ENCODE peak calls at places on chromosomes 12 and 14, in six cellular contexts. One of them, this sample, is unnamed.

GRCh38 chr14:80084196-80084595 is 127.1 kb downstream of the DIO2 start:
- DNase-seq in fibroblast of lung: no peak
- DNase-seq in sigmoid colon: no peak
- DNase-seq in CD8-positive, alpha-beta T cell: no peak
- DNase-seq in upper lobe of right lung: no peak
- DNase-seq in left ventricle myocardium inferior: no peak
- DNase-seq in this sample: no peak

GRCh38 chr12:11174022-11174421 is 3.0 kb downstream of the SMIM10L1 start:
- DNase-seq in fibroblast of lung: no peak
- DNase-seq in sigmoid colon: no peak
- DNase-seq in CD8-positive, alpha-beta T cell: no peak
- DNase-seq in upper lobe of right lung: no peak
- DNase-seq in left ventricle myocardium inferior: no peak
- DNase-seq in this sample: no peak

GRCh38 chr14:58705066-58705465 is 67.3 kb downstream of the DACT1 start:
- DNase-seq in fibroblast of lung: peak; percentile 30
- DNase-seq in sigmoid colon: no peak
- DNase-seq in CD8-positive, alpha-beta T cell: no peak
- DNase-seq in upper lobe of right lung: no peak
- DNase-seq in left ventricle myocardium inferior: peak; percentile 47
- DNase-seq in this sample: peak; percentile 27

GRCh38 chr14:99763527-99764221 is 29.5 kb upstream of the EML1 start:
- DNase-seq in fibroblast of lung: no peak
- DNase-seq in sigmoid colon: peak; percentile 55
- DNase-seq in CD8-positive, alpha-beta T cell: no peak
- DNase-seq in upper lobe of right lung: no peak
- DNase-seq in left ventricle myocardium inferior: no peak
- DNase-seq in this sample: no peak

GRCh38 chr12:50162225-50162624 is 4.9 kb downstream of the CERS5 start:
- DNase-seq in fibroblast of lung: peak; percentile 35
- DNase-seq in sigmoid colon: no peak
- DNase-seq in CD8-positive, alpha-beta T cell: no peak
- DNase-seq in upper lobe of right lung: no peak
- DNase-seq in left ventricle myocardium inferior: no peak
- DNase-seq in this sample: no peak

GRCh38 chr14:95545769-95546168 is 10.9 kb downstream of the GLRX5 start:
- DNase-seq in fibroblast of lung: peak; percentile 96
- DNase-seq in sigmoid colon: no peak
- DNase-seq in CD8-positive, alpha-beta T cell: no peak
- DNase-seq in upper lobe of right lung: no peak
- DNase-seq in left ventricle myocardium inferior: no peak
- DNase-seq in this sample: no peak

GRCh38 chr12:124321040-124321481 is 26.2 kb downstream of the RFLNA start:
- DNase-seq in fibroblast of lung: peak; percentile 39
- DNase-seq in sigmoid colon: no peak
- DNase-seq in CD8-positive, alpha-beta T cell: peak; percentile 54
- DNase-seq in upper lobe of right lung: peak; percentile 84
- DNase-seq in left ventricle myocardium inferior: peak; percentile 68
- DNase-seq in this sample: peak; percentile 85

GRCh38 chr12:113241191-113242017 is 20.1 kb downstream of the TPCN1 start:
- DNase-seq in fibroblast of lung: peak; percentile 95
- DNase-seq in sigmoid colon: no peak
- DNase-seq in CD8-positive, alpha-beta T cell: no peak
- DNase-seq in upper lobe of right lung: no peak
- DNase-seq in left ventricle myocardium inferior: no peak
- DNase-seq in this sample: peak; percentile 73

GRCh38 chr14:50529288-50530179 is 2.8 kb downstream of the MAP4K5 start:
- DNase-seq in fibroblast of lung: peak; percentile 56
- DNase-seq in sigmoid colon: no peak
- DNase-seq in CD8-positive, alpha-beta T cell: no peak
- DNase-seq in upper lobe of right lung: no peak
- DNase-seq in left ventricle myocardium inferior: no peak
- DNase-seq in this sample: no peak

GRCh38 chr12:81206425-81206824 is 128.5 kb downstream of the ACSS3 start:
- DNase-seq in fibroblast of lung: no peak
- DNase-seq in sigmoid colon: no peak
- DNase-seq in CD8-positive, alpha-beta T cell: no peak
- DNase-seq in upper lobe of right lung: no peak
- DNase-seq in left ventricle myocardium inferior: no peak
- DNase-seq in this sample: no peak

GRCh38 chr12:5083955-5084849 is 40.5 kb downstream of the KCNA5 start:
- DNase-seq in fibroblast of lung: peak; percentile 83
- DNase-seq in sigmoid colon: no peak
- DNase-seq in CD8-positive, alpha-beta T cell: no peak
- DNase-seq in upper lobe of right lung: no peak
- DNase-seq in left ventricle myocardium inferior: no peak
- DNase-seq in this sample: no peak

GRCh38 chr12:27245039-27245438 is 953 bp downstream of the STK38L start:
- DNase-seq in fibroblast of lung: no peak
- DNase-seq in sigmoid colon: no peak
- DNase-seq in CD8-positive, alpha-beta T cell: no peak
- DNase-seq in upper lobe of right lung: no peak
- DNase-seq in left ventricle myocardium inferior: no peak
- DNase-seq in this sample: no peak

GRCh38 chr14:100605230-100605629 is 18.0 kb upstream of the BEGAIN start:
- DNase-seq in fibroblast of lung: no peak
- DNase-seq in sigmoid colon: peak; percentile 48
- DNase-seq in CD8-positive, alpha-beta T cell: no peak
- DNase-seq in upper lobe of right lung: peak; percentile 48
- DNase-seq in left ventricle myocardium inferior: no peak
- DNase-seq in this sample: no peak

GRCh38 chr12:122366685-122367475 is 55.6 kb downstream of the CLIP1 start:
- DNase-seq in fibroblast of lung: peak; percentile 93
- DNase-seq in sigmoid colon: peak; percentile 91
- DNase-seq in CD8-positive, alpha-beta T cell: no peak
- DNase-seq in upper lobe of right lung: no peak
- DNase-seq in left ventricle myocardium inferior: no peak
- DNase-seq in this sample: peak; percentile 58

GRCh38 chr14:103372552-103373304 is 12.5 kb upstream of the MARK3 start:
- DNase-seq in fibroblast of lung: peak; percentile 93
- DNase-seq in sigmoid colon: peak; percentile 37
- DNase-seq in CD8-positive, alpha-beta T cell: no peak
- DNase-seq in upper lobe of right lung: no peak
- DNase-seq in left ventricle myocardium inferior: no peak
- DNase-seq in this sample: no peak

GRCh38 chr12:66141299-66141698 is 10.7 kb upstream of the LLPH start:
- DNase-seq in fibroblast of lung: no peak
- DNase-seq in sigmoid colon: no peak
- DNase-seq in CD8-positive, alpha-beta T cell: no peak
- DNase-seq in upper lobe of right lung: no peak
- DNase-seq in left ventricle myocardium inferior: no peak
- DNase-seq in this sample: no peak

GRCh38 chr12:6824085-6824800 is 2.6 kb downstream of the GPR162 start:
- DNase-seq in fibroblast of lung: no peak
- DNase-seq in sigmoid colon: no peak
- DNase-seq in CD8-positive, alpha-beta T cell: no peak
- DNase-seq in upper lobe of right lung: no peak
- DNase-seq in left ventricle myocardium inferior: no peak
- DNase-seq in this sample: no peak

GRCh38 chr12:89542912-89543592 is 17.2 kb upstream of the POC1B start:
- DNase-seq in fibroblast of lung: peak; percentile 70
- DNase-seq in sigmoid colon: peak; percentile 75
- DNase-seq in CD8-positive, alpha-beta T cell: peak; percentile 64
- DNase-seq in upper lobe of right lung: no peak
- DNase-seq in left ventricle myocardium inferior: peak; percentile 29
- DNase-seq in this sample: peak; percentile 31

GRCh38 chr12:88538250-88538649 is 42.0 kb downstream of the KITLG start:
- DNase-seq in fibroblast of lung: no peak
- DNase-seq in sigmoid colon: no peak
- DNase-seq in CD8-positive, alpha-beta T cell: no peak
- DNase-seq in upper lobe of right lung: no peak
- DNase-seq in left ventricle myocardium inferior: no peak
- DNase-seq in this sample: no peak

GRCh38 chr12:122140467-122141257 is 33.4 kb downstream of the IL31 start:
- DNase-seq in fibroblast of lung: no peak
- DNase-seq in sigmoid colon: no peak
- DNase-seq in CD8-positive, alpha-beta T cell: no peak
- DNase-seq in upper lobe of right lung: no peak
- DNase-seq in left ventricle myocardium inferior: no peak
- DNase-seq in this sample: no peak

GRCh38 chr12:94531196-94531720 is 71.6 kb upstream of the CEP83 start:
- DNase-seq in fibroblast of lung: no peak
- DNase-seq in sigmoid colon: no peak
- DNase-seq in CD8-positive, alpha-beta T cell: no peak
- DNase-seq in upper lobe of right lung: no peak
- DNase-seq in left ventricle myocardium inferior: no peak
- DNase-seq in this sample: no peak

GRCh38 chr14:96201157-96201556 is 3.5 kb upstream of the BDKRB2 start:
- DNase-seq in fibroblast of lung: no peak
- DNase-seq in sigmoid colon: no peak
- DNase-seq in CD8-positive, alpha-beta T cell: no peak
- DNase-seq in upper lobe of right lung: no peak
- DNase-seq in left ventricle myocardium inferior: no peak
- DNase-seq in this sample: no peak

GRCh38 chr12:120242275-120242799 is 23.2 kb downstream of the PXN start:
- DNase-seq in fibroblast of lung: no peak
- DNase-seq in sigmoid colon: no peak
- DNase-seq in CD8-positive, alpha-beta T cell: no peak
- DNase-seq in upper lobe of right lung: no peak
- DNase-seq in left ventricle myocardium inferior: no peak
- DNase-seq in this sample: no peak
- H3K4me1 ChIP-seq in fibroblast of lung: peaks cover 35% of the 10 kb centered on the region
- H3K4me1 ChIP-seq in sigmoid colon: no peaks in the 10 kb centered on the region
- H3K4me1 ChIP-seq in CD8-positive, alpha-beta T cell: peaks cover 56% of the 10 kb centered on the region
- H3K4me1 ChIP-seq in upper lobe of right lung: peaks cover 66% of the 10 kb centered on the region
- H3K4me1 ChIP-seq in left ventricle myocardium inferior: peaks cover 100% of the 10 kb centered on the region
- H3K4me1 ChIP-seq in this sample: peaks cover 87% of the 10 kb centered on the region

GRCh38 chr14:105168979-105169507 is 467 bp upstream of the JAG2 start:
- DNase-seq in fibroblast of lung: no peak
- DNase-seq in sigmoid colon: no peak
- DNase-seq in CD8-positive, alpha-beta T cell: peak; percentile 34
- DNase-seq in upper lobe of right lung: no peak
- DNase-seq in left ventricle myocardium inferior: no peak
- DNase-seq in this sample: no peak

GRCh38 chr14:105167303-105168092 is 1.1 kb downstream of the JAG2 start:
- DNase-seq in fibroblast of lung: no peak
- DNase-seq in sigmoid colon: no peak
- DNase-seq in CD8-positive, alpha-beta T cell: no peak
- DNase-seq in upper lobe of right lung: no peak
- DNase-seq in left ventricle myocardium inferior: no peak
- DNase-seq in this sample: no peak

GRCh38 chr14:105166571-105167302 is 1.8 kb downstream of the JAG2 start:
- DNase-seq in fibroblast of lung: no peak
- DNase-seq in sigmoid colon: no peak
- DNase-seq in CD8-positive, alpha-beta T cell: no peak
- DNase-seq in upper lobe of right lung: no peak
- DNase-seq in left ventricle myocardium inferior: no peak
- DNase-seq in this sample: no peak

GRCh38 chr14:105168496-105168978 is at the start of gene JAG2:
- DNase-seq in fibroblast of lung: peak; percentile 32
- DNase-seq in sigmoid colon: no peak
- DNase-seq in CD8-positive, alpha-beta T cell: peak; percentile 56
- DNase-seq in upper lobe of right lung: peak; percentile 83
- DNase-seq in left ventricle myocardium inferior: peak; percentile 67
- DNase-seq in this sample: peak; percentile 86

GRCh38 chr14:105168093-105168420 is 519 bp downstream of the JAG2 start:
- DNase-seq in fibroblast of lung: no peak
- DNase-seq in sigmoid colon: no peak
- DNase-seq in CD8-positive, alpha-beta T cell: no peak
- DNase-seq in upper lobe of right lung: no peak
- DNase-seq in left ventricle myocardium inferior: no peak
- DNase-seq in this sample: no peak
- H3K4me3 ChIP-seq in fibroblast of lung: no peak overlapping the region
- H3K4me3 ChIP-seq in sigmoid colon: peak overlapping the region; percentile 49
- H3K4me3 ChIP-seq in CD8-positive, alpha-beta T cell: no peak overlapping the region
- H3K4me3 ChIP-seq in upper lobe of right lung: peak overlapping the region; percentile 51
- H3K4me3 ChIP-seq in left ventricle myocardium inferior: peak overlapping the region; percentile 76
- H3K4me3 ChIP-seq in this sample: peak overlapping the region; percentile 70

DNA sequence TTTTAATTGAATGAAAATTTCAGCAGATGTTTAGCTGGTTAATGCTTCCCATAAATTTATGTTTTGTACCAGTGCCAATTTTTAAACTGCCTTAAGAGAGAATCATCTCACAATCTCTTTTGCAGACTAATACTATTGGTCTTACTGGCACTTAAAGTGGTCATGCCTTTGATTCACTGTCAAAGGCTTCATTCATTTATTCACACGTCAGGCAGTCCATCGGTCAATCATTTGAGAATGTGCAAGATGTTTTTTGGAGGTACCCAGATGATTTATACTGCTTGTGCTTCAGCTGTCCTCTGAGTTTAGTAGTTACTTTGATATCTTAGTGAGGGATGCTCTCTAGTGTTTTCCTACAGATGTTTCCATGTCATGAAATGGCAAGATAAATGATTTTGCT is 83.4 kb downstream of the NAV3 start:
- DNase-seq in fibroblast of lung: no peak
- DNase-seq in sigmoid colon: no peak
- DNase-seq in CD8-positive, alpha-beta T cell: no peak
- DNase-seq in upper lobe of right lung: no peak
- DNase-seq in left ventricle myocardium inferior: no peak
- DNase-seq in this sample: no peak
- TF ChIP-seq CTCF in fibroblast of lung: no peak
- TF ChIP-seq CTCF in sigmoid colon: no peak
- TF ChIP-seq CTCF in CD8-positive, alpha-beta T cell: no peak
- TF ChIP-seq CTCF in upper lobe of right lung: no peak
- TF ChIP-seq CTCF in left ventricle myocardium inferior: peak; percentile 17
- TF ChIP-seq CTCF in this sample: no peak

DNA sequence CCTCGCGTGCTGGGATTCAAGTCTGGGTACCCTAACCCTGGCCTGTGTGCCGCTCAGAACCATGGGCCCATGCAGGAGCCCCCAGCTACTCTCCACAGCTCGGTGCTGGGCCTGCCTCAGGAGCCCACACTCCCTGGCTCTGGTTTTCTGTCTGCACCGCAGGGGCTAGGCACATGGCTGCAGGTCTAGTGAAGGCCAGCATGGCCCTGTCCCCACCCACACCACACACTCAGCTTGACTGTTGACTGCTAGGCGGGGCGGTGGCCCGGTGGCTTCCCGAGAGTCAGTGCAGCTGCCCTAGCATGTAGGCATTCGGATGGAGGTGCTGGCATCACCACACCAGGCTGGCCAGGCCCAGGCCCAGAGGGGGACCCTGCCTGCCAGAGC is 7.9 kb downstream of the INF2 start:
- DNase-seq in fibroblast of lung: no peak
- DNase-seq in sigmoid colon: no peak
- DNase-seq in CD8-positive, alpha-beta T cell: no peak
- DNase-seq in upper lobe of right lung: no peak
- DNase-seq in left ventricle myocardium inferior: no peak
- DNase-seq in this sample: no peak
- H3K4me1 ChIP-seq in fibroblast of lung: peaks cover 25% of the 10 kb centered on the region
- H3K4me1 ChIP-seq in sigmoid colon: no peaks in the 10 kb centered on the region
- H3K4me1 ChIP-seq in CD8-positive, alpha-beta T cell: peaks cover 39% of the 10 kb centered on the region
- H3K4me1 ChIP-seq in upper lobe of right lung: peaks cover 53% of the 10 kb centered on the region
- H3K4me1 ChIP-seq in left ventricle myocardium inferior: peaks cover 100% of the 10 kb centered on the region
- H3K4me1 ChIP-seq in this sample: peaks cover 24% of the 10 kb centered on the region

GRCh38 chr12:58580095-58580494 is 340.2 kb downstream of the LRIG3 start:
- DNase-seq in fibroblast of lung: no peak
- DNase-seq in sigmoid colon: no peak
- DNase-seq in CD8-positive, alpha-beta T cell: no peak
- DNase-seq in upper lobe of right lung: no peak
- DNase-seq in left ventricle myocardium inferior: no peak
- DNase-seq in this sample: no peak
- H3K4me3 ChIP-seq in fibroblast of lung: no peak overlapping the region
- H3K4me3 ChIP-seq in sigmoid colon: no peak overlapping the region
- H3K4me3 ChIP-seq in CD8-positive, alpha-beta T cell: no peak overlapping the region
- H3K4me3 ChIP-seq in upper lobe of right lung: no peak overlapping the region
- H3K4me3 ChIP-seq in left ventricle myocardium inferior: no peak overlapping the region
- H3K4me3 ChIP-seq in this sample: no peak overlapping the region

GRCh38 chr12:57476162-57476992 is 3.3 kb downstream of the ARHGAP9 start:
- DNase-seq in fibroblast of lung: no peak
- DNase-seq in sigmoid colon: no peak
- DNase-seq in CD8-positive, alpha-beta T cell: peak; percentile 82
- DNase-seq in upper lobe of right lung: peak; percentile 78
- DNase-seq in left ventricle myocardium inferior: no peak
- DNase-seq in this sample: no peak
- TF ChIP-seq CTCF in fibroblast of lung: no peak
- TF ChIP-seq CTCF in sigmoid colon: no peak
- TF ChIP-seq CTCF in CD8-positive, alpha-beta T cell: peak; percentile 67
- TF ChIP-seq CTCF in upper lobe of right lung: peak; percentile 36
- TF ChIP-seq CTCF in left ventricle myocardium inferior: no peak
- TF ChIP-seq CTCF in this sample: no peak

This sample was measured in psoas muscle.